ENCODE peak calls at places on chromosomes 16 and 17, in five cellular contexts. N is ascending aorta, A is endothelial cell of umbilical vein, E is hepatocyte, Q is Caco-2. T is an unnamed sample.
A peak's percentile ranks its signal among the peaks of the same experiment; 100 is the strongest.

GRCh38 chr16:31876955-31877828 is 3.6 kb downstream of the ZNF267 start:
- DNase-seq in N (no peak), A (peak; percentile 83), E (peak; percentile 63), Q (peak; percentile 49), T (peak; percentile 90)

GRCh38 chr17:43418441-43419374 is 19.9 kb downstream of the ARL4D start:
- DNase-seq in N (peak; percentile 73), A (no peak), E (peak; percentile 79), Q (no peak), T (peak; percentile 98)

GRCh38 chr17:48181653-48182052 is 74.1 kb downstream of the SNX11 start:
- DNase-seq in N (no peak), A (peak; percentile 31), E (peak; percentile 21), Q (peak; percentile 76), T (peak; percentile 41)

GRCh38 chr17:37494401-37494831 is 4.7 kb downstream of the DUSP14 start:
- DNase-seq in N (no peak), A (no peak), E (no peak), Q (no peak), T (no peak)

GRCh38 chr17:42679001-42679491 is 2.3 kb upstream of the PLEKHH3 start:
- DNase-seq in N (peak; percentile 77), A (peak; percentile 28), E (peak; percentile 76), Q (peak; percentile 59), T (peak; percentile 79)

GRCh38 chr17:56320443-56320842 is 167.2 kb downstream of the ANKFN1 start:
- DNase-seq in N (no peak), A (no peak), E (no peak), Q (no peak), T (no peak)

GRCh38 chr16:9225527-9226316 is 134.3 kb downstream of the HAPSTR1 start:
- DNase-seq in N (no peak), A (no peak), E (peak; percentile 11), Q (peak; percentile 9), T (no peak)

GRCh38 chr16:58494981-58495860 is 4.7 kb upstream of the NDRG4 start:
- DNase-seq in N (peak; percentile 91), A (peak; percentile 88), E (peak; percentile 92), Q (peak; percentile 87), T (peak; percentile 87)

GRCh38 chr16:58574895-58575294 is 54.7 kb downstream of the CNOT1 start:
- DNase-seq in N (no peak), A (no peak), E (no peak), Q (no peak), T (no peak)

GRCh38 chr16:14372471-14372870 is 257.6 kb downstream of the PARN start:
- DNase-seq in N (no peak), A (no peak), E (no peak), Q (no peak), T (no peak)

GRCh38 chr17:7011415-7011814 is 1.0 kb upstream of the RNASEK start:
- DNase-seq in N (no peak), A (no peak), E (no peak), Q (no peak), T (no peak)

GRCh38 chr16:8611886-8612595 is 9.5 kb upstream of the METTL22 start:
- DNase-seq in N (no peak), A (no peak), E (no peak), Q (no peak), T (no peak)

GRCh38 chr16:86761117-86761971 is 183.0 kb downstream of the FOXL1 start:
- DNase-seq in N (peak; percentile 81), A (peak; percentile 72), E (peak; percentile 70), Q (peak; percentile 70), T (peak; percentile 70)

GRCh38 chr17:14331200-14331981 is 30.5 kb downstream of the HS3ST3B1 start:
- DNase-seq in N (no peak), A (no peak), E (no peak), Q (no peak), T (no peak)

GRCh38 chr16:27374794-27375499 is 27.0 kb upstream of the IL21R start:
- DNase-seq in N (peak; percentile 72), A (peak; percentile 83), E (peak; percentile 77), Q (peak; percentile 87), T (peak; percentile 63)
- H3K4me3 ChIP-seq in N (no peak overlapping the region), A (no peak overlapping the region), E (no peak overlapping the region), Q (no peak overlapping the region), T (no peak overlapping the region)

GRCh38 chr17:67376509-67376891 is 581 bp upstream of the PITPNC1 start:
- DNase-seq in N (peak; percentile 68), A (no peak), E (peak; percentile 71), Q (no peak), T (no peak)

GRCh38 chr17:67377727-67378443 is 804 bp downstream of the PITPNC1 start:
- DNase-seq in N (peak; percentile 80), A (no peak), E (peak; percentile 74), Q (peak; percentile 70), T (peak; percentile 56)

GRCh38 chr17:67378444-67379250 is 1.6 kb downstream of the PITPNC1 start:
- DNase-seq in N (peak; percentile 87), A (peak; percentile 83), E (peak; percentile 92), Q (peak; percentile 88), T (peak; percentile 75)

GRCh38 chr17:67375761-67376160 is 1.3 kb upstream of the PITPNC1 start:
- DNase-seq in N (peak; percentile 50), A (no peak), E (no peak), Q (no peak), T (no peak)

DNA sequence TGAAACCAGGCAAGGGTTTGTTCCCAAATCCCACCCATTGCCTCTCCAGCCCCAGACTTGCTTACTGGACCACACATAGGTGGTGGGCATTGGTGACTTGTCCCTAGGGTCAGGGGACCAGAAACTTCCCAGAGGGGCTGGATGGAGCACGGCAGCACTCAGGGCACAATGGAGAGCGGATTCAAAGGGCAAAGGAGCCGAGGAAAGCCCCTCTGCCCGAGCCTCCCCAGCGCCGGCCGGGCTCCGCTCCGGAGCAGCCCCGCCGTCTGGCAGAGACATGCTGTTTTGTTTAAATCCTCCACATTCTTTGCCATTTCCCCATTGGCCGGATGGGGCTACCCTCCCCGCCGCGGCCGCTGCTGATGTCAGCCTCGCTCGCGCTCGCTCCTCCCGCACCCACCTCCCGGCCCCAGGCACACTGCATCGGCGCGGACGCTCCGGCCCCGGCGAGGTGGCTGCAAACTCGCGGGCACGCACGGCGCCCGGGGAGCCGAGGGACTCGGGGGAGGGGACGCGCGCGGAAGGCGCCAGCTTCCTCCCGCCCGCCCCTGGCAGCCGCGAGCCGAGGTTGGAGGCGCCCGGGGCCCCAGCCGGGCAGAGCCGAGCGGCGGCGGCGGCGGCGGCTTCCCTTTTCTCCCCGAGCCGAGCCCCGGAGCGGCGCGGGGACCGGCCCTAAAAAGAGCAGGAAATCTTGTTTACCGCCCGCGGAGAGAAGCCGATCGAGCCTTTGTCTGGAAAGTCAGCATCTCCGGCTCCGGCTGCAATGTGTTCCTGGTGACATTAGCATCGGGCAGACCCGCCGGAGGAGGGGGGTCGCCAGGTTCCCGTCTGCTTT is at the start of gene PITPNC1:
- DNase-seq in N (peak; percentile 92), A (peak; percentile 89), E (peak; percentile 92), Q (peak; percentile 85), T (peak; percentile 90)
- TF ChIP-seq CTCF in N (no peak), A (no peak), E (no peak), Q (no peak), T (peak; percentile 3)

GRCh38 chr16:74146643-74147042 is 150.0 kb upstream of the PSMD7 start:
- DNase-seq in N (no peak), A (no peak), E (no peak), Q (no peak), T (no peak)
- H3K4me3 ChIP-seq in N (no peak overlapping the region), A (no peak overlapping the region), E (no peak overlapping the region), Q (no peak overlapping the region), T (no peak overlapping the region)

DNA sequence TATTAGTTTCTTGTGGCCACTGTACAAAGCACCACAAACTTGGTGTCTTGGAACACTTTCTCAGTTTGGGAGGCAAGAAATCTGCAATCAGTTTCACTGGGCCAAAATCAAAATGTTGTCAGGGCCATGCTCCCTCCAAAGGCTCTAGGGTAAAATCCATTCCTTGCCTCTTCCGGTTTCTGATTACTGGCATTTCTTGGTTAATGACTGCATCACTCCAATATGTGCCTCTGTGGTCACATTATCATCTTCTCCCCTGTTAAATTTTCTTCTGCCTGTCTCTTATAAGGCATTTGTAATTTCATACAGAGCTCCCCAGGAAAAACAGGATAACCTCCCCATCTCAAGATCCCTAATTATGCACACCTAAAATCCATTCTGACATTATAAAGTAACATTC is 34.8 kb downstream of the ZNF287 start:
- DNase-seq in N (no peak), A (no peak), E (no peak), Q (no peak), T (no peak)
- TF ChIP-seq CTCF in N (no peak), A (no peak), E (no peak), Q (no peak), T (no peak)